ENCODE peak calls at places on chromosomes 5 and 9, in ten cellular contexts. One of them, this sample, is unnamed. For H3K4me1 and H3K9me3, the result is how much of the 10 kb centered on the place peaks cover.

GRCh38 chr9:109843651-109844050 is 63.7 kb downstream of the PALM2AKAP2 start:
- DNase-seq in PC-9: no peak
- DNase-seq in PC-3: no peak
- DNase-seq in CD8-positive, alpha-beta T cell: no peak
- DNase-seq in A673: no peak
- DNase-seq in aorta: peak
- DNase-seq in psoas muscle: peak
- DNase-seq in IMR-90: no peak
- DNase-seq in pancreas: no peak
- DNase-seq in CD4-positive, alpha-beta memory T cell: no peak
- DNase-seq in this sample: no peak

GRCh38 chr5:137487600-137487999 is 11.5 kb downstream of the SPOCK1 start:
- DNase-seq in psoas muscle: peak
- DNase-seq in CD4-positive, alpha-beta memory T cell: no peak
- DNase-seq in PC-3: peak
- DNase-seq in PC-9: no peak
- DNase-seq in IMR-90: peak
- DNase-seq in pancreas: no peak
- DNase-seq in CD8-positive, alpha-beta T cell: no peak
- DNase-seq in aorta: peak
- DNase-seq in A673: no peak
- DNase-seq in this sample: no peak

GRCh38 chr9:38154501-38155421 is 85.7 kb upstream of the SHB start:
- DNase-seq in psoas muscle: no peak
- DNase-seq in IMR-90: no peak
- DNase-seq in CD4-positive, alpha-beta memory T cell: no peak
- DNase-seq in PC-3: peak
- DNase-seq in PC-9: no peak
- DNase-seq in pancreas: no peak
- DNase-seq in CD8-positive, alpha-beta T cell: no peak
- DNase-seq in aorta: no peak
- DNase-seq in A673: no peak
- DNase-seq in this sample: no peak

GRCh38 chr9:27771803-27772545 is 198.7 kb upstream of the C9orf72 start:
- DNase-seq in PC-3: peak
- DNase-seq in CD8-positive, alpha-beta T cell: no peak
- DNase-seq in psoas muscle: no peak
- DNase-seq in A673: peak
- DNase-seq in CD4-positive, alpha-beta memory T cell: no peak
- DNase-seq in pancreas: no peak
- DNase-seq in PC-9: no peak
- DNase-seq in aorta: no peak
- DNase-seq in IMR-90: no peak
- DNase-seq in this sample: no peak

GRCh38 chr5:143156556-143156955 is 246.9 kb downstream of the NR3C1 start:
- DNase-seq in CD8-positive, alpha-beta T cell: no peak
- DNase-seq in PC-9: no peak
- DNase-seq in psoas muscle: peak
- DNase-seq in A673: no peak
- DNase-seq in pancreas: no peak
- DNase-seq in CD4-positive, alpha-beta memory T cell: no peak
- DNase-seq in PC-3: no peak
- DNase-seq in aorta: no peak
- DNase-seq in IMR-90: no peak
- DNase-seq in this sample: no peak

GRCh38 chr5:80998590-80998979 is 38.4 kb downstream of the RASGRF2 start:
- DNase-seq in CD4-positive, alpha-beta memory T cell: no peak
- DNase-seq in psoas muscle: no peak
- DNase-seq in CD8-positive, alpha-beta T cell: peak
- DNase-seq in PC-9: no peak
- DNase-seq in pancreas: no peak
- DNase-seq in aorta: no peak
- DNase-seq in IMR-90: no peak
- DNase-seq in PC-3: no peak
- DNase-seq in A673: no peak
- DNase-seq in this sample: no peak

GRCh38 chr9:98024702-98025101 is 31.8 kb upstream of the NANS start:
- DNase-seq in aorta: no peak
- DNase-seq in CD4-positive, alpha-beta memory T cell: no peak
- DNase-seq in psoas muscle: no peak
- DNase-seq in pancreas: no peak
- DNase-seq in CD8-positive, alpha-beta T cell: no peak
- DNase-seq in PC-3: no peak
- DNase-seq in PC-9: no peak
- DNase-seq in IMR-90: no peak
- DNase-seq in A673: no peak
- DNase-seq in this sample: no peak

GRCh38 chr9:133362359-133363044 is 6.2 kb downstream of the SURF2 start:
- DNase-seq in A673: no peak
- DNase-seq in PC-3: no peak
- DNase-seq in psoas muscle: no peak
- DNase-seq in CD8-positive, alpha-beta T cell: no peak
- DNase-seq in aorta: no peak
- DNase-seq in PC-9: no peak
- DNase-seq in CD4-positive, alpha-beta memory T cell: no peak
- DNase-seq in IMR-90: no peak
- DNase-seq in pancreas: peak
- DNase-seq in this sample: no peak

GRCh38 chr5:110092955-110093785 is 403.4 kb downstream of the MAN2A1 start:
- DNase-seq in A673: no peak
- DNase-seq in aorta: no peak
- DNase-seq in CD8-positive, alpha-beta T cell: no peak
- DNase-seq in pancreas: no peak
- DNase-seq in IMR-90: no peak
- DNase-seq in PC-3: no peak
- DNase-seq in psoas muscle: no peak
- DNase-seq in PC-9: no peak
- DNase-seq in CD4-positive, alpha-beta memory T cell: no peak
- DNase-seq in this sample: no peak

GRCh38 chr5:107985144-107985543 is 314.4 kb upstream of the EFNA5 start:
- DNase-seq in pancreas: no peak
- DNase-seq in psoas muscle: peak
- DNase-seq in aorta: no peak
- DNase-seq in CD4-positive, alpha-beta memory T cell: no peak
- DNase-seq in IMR-90: no peak
- DNase-seq in A673: no peak
- DNase-seq in CD8-positive, alpha-beta T cell: no peak
- DNase-seq in PC-3: peak
- DNase-seq in PC-9: peak
- DNase-seq in this sample: no peak

GRCh38 chr5:65811895-65812294 is 89.9 kb downstream of the NLN start:
- DNase-seq in PC-3: peak
- DNase-seq in CD8-positive, alpha-beta T cell: no peak
- DNase-seq in A673: no peak
- DNase-seq in CD4-positive, alpha-beta memory T cell: no peak
- DNase-seq in PC-9: peak
- DNase-seq in psoas muscle: no peak
- DNase-seq in IMR-90: peak
- DNase-seq in aorta: no peak
- DNase-seq in pancreas: no peak
- DNase-seq in this sample: no peak

GRCh38 chr9:1771094-1771493 is 244.1 kb upstream of the SMARCA2 start:
- DNase-seq in PC-3: no peak
- DNase-seq in PC-9: no peak
- DNase-seq in pancreas: no peak
- DNase-seq in CD4-positive, alpha-beta memory T cell: no peak
- DNase-seq in IMR-90: no peak
- DNase-seq in A673: no peak
- DNase-seq in CD8-positive, alpha-beta T cell: no peak
- DNase-seq in aorta: no peak
- DNase-seq in psoas muscle: no peak
- DNase-seq in this sample: no peak

GRCh38 chr9:1766042-1766441 is 249.1 kb upstream of the SMARCA2 start:
- DNase-seq in pancreas: no peak
- DNase-seq in CD8-positive, alpha-beta T cell: no peak
- DNase-seq in aorta: no peak
- DNase-seq in PC-3: no peak
- DNase-seq in IMR-90: no peak
- DNase-seq in A673: no peak
- DNase-seq in psoas muscle: no peak
- DNase-seq in PC-9: no peak
- DNase-seq in CD4-positive, alpha-beta memory T cell: no peak
- DNase-seq in this sample: no peak

GRCh38 chr9:1768561-1768960 is 246.6 kb upstream of the SMARCA2 start:
- DNase-seq in CD4-positive, alpha-beta memory T cell: no peak
- DNase-seq in A673: peak
- DNase-seq in IMR-90: no peak
- DNase-seq in pancreas: no peak
- DNase-seq in aorta: no peak
- DNase-seq in PC-9: no peak
- DNase-seq in CD8-positive, alpha-beta T cell: no peak
- DNase-seq in psoas muscle: no peak
- DNase-seq in PC-3: no peak
- DNase-seq in this sample: no peak
- H3K4me1 ChIP-seq in CD4-positive, alpha-beta memory T cell: under half
- H3K4me1 ChIP-seq in A673: under half
- H3K4me1 ChIP-seq in IMR-90: under half
- H3K4me1 ChIP-seq in pancreas: under half
- H3K4me1 ChIP-seq in aorta: under half
- H3K4me1 ChIP-seq in PC-9: under half
- H3K4me1 ChIP-seq in CD8-positive, alpha-beta T cell: under half
- H3K4me1 ChIP-seq in psoas muscle: under half
- H3K4me1 ChIP-seq in PC-3: under half
- H3K4me1 ChIP-seq in this sample: under half

DNA sequence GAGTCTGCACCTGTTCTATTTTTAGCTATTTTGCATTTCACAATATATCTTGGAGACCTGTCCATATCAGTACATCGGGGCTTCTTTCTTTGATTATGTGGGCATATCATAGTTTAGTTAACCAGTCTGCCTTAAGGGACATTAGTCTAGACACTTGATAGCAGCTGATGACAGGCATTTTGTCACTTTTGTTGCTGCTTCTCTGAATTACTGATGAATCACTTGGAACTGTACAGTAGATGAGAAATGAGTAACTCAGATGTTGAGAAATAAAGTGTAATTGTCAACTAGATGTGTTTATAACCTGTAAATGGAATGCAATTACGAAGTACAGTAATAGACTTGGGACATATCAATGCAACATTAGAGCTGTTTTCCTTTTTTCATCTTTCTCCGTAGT is 7.1 kb downstream of the ZFP2 start:
- DNase-seq in A673: no peak
- DNase-seq in CD8-positive, alpha-beta T cell: no peak
- DNase-seq in PC-3: no peak
- DNase-seq in psoas muscle: no peak
- DNase-seq in aorta: no peak
- DNase-seq in PC-9: no peak
- DNase-seq in CD4-positive, alpha-beta memory T cell: no peak
- DNase-seq in IMR-90: no peak
- DNase-seq in pancreas: no peak
- DNase-seq in this sample: no peak
- H3K9me3 ChIP-seq in A673: under half
- H3K9me3 ChIP-seq in CD8-positive, alpha-beta T cell: under half
- H3K9me3 ChIP-seq in PC-3: under half
- H3K9me3 ChIP-seq in psoas muscle: under half
- H3K9me3 ChIP-seq in aorta: under half
- H3K9me3 ChIP-seq in PC-9: under half
- H3K9me3 ChIP-seq in CD4-positive, alpha-beta memory T cell: under half
- H3K9me3 ChIP-seq in IMR-90: under half
- H3K9me3 ChIP-seq in pancreas: under half
- H3K9me3 ChIP-seq in this sample: under half

GRCh38 chr5:148978370-148979103 is 84.3 kb downstream of the SH3TC2 start:
- DNase-seq in PC-9: peak
- DNase-seq in psoas muscle: no peak
- DNase-seq in PC-3: peak
- DNase-seq in A673: no peak
- DNase-seq in IMR-90: no peak
- DNase-seq in CD8-positive, alpha-beta T cell: no peak
- DNase-seq in CD4-positive, alpha-beta memory T cell: no peak
- DNase-seq in pancreas: no peak
- DNase-seq in aorta: no peak
- DNase-seq in this sample: no peak

GRCh38 chr5:148979104-148979723 is 83.6 kb downstream of the SH3TC2 start:
- DNase-seq in A673: no peak
- DNase-seq in CD8-positive, alpha-beta T cell: no peak
- DNase-seq in pancreas: no peak
- DNase-seq in PC-3: peak
- DNase-seq in PC-9: peak
- DNase-seq in psoas muscle: peak
- DNase-seq in aorta: no peak
- DNase-seq in CD4-positive, alpha-beta memory T cell: no peak
- DNase-seq in IMR-90: no peak
- DNase-seq in this sample: no peak

GRCh38 chr5:148974638-148975330 is 88.1 kb downstream of the SH3TC2 start:
- DNase-seq in IMR-90: no peak
- DNase-seq in A673: peak
- DNase-seq in aorta: no peak
- DNase-seq in PC-9: no peak
- DNase-seq in CD8-positive, alpha-beta T cell: no peak
- DNase-seq in psoas muscle: no peak
- DNase-seq in PC-3: peak
- DNase-seq in pancreas: no peak
- DNase-seq in CD4-positive, alpha-beta memory T cell: no peak
- DNase-seq in this sample: no peak

GRCh38 chr5:148973455-148973854 is 89.4 kb downstream of the SH3TC2 start:
- DNase-seq in IMR-90: peak
- DNase-seq in pancreas: no peak
- DNase-seq in CD4-positive, alpha-beta memory T cell: no peak
- DNase-seq in PC-3: peak
- DNase-seq in aorta: no peak
- DNase-seq in PC-9: no peak
- DNase-seq in psoas muscle: no peak
- DNase-seq in A673: peak
- DNase-seq in CD8-positive, alpha-beta T cell: no peak
- DNase-seq in this sample: no peak

GRCh38 chr5:148976569-148977321 is 86.1 kb downstream of the SH3TC2 start:
- DNase-seq in psoas muscle: no peak
- DNase-seq in PC-9: no peak
- DNase-seq in CD8-positive, alpha-beta T cell: no peak
- DNase-seq in PC-3: peak
- DNase-seq in A673: no peak
- DNase-seq in IMR-90: peak
- DNase-seq in pancreas: no peak
- DNase-seq in aorta: no peak
- DNase-seq in CD4-positive, alpha-beta memory T cell: no peak
- DNase-seq in this sample: no peak
- H3K4me1 ChIP-seq in psoas muscle: half or more
- H3K4me1 ChIP-seq in PC-9: half or more
- H3K4me1 ChIP-seq in CD8-positive, alpha-beta T cell: under half
- H3K4me1 ChIP-seq in PC-3: half or more
- H3K4me1 ChIP-seq in A673: under half
- H3K4me1 ChIP-seq in IMR-90: under half
- H3K4me1 ChIP-seq in pancreas: under half
- H3K4me1 ChIP-seq in aorta: under half
- H3K4me1 ChIP-seq in CD4-positive, alpha-beta memory T cell: under half
- H3K4me1 ChIP-seq in this sample: under half

DNA sequence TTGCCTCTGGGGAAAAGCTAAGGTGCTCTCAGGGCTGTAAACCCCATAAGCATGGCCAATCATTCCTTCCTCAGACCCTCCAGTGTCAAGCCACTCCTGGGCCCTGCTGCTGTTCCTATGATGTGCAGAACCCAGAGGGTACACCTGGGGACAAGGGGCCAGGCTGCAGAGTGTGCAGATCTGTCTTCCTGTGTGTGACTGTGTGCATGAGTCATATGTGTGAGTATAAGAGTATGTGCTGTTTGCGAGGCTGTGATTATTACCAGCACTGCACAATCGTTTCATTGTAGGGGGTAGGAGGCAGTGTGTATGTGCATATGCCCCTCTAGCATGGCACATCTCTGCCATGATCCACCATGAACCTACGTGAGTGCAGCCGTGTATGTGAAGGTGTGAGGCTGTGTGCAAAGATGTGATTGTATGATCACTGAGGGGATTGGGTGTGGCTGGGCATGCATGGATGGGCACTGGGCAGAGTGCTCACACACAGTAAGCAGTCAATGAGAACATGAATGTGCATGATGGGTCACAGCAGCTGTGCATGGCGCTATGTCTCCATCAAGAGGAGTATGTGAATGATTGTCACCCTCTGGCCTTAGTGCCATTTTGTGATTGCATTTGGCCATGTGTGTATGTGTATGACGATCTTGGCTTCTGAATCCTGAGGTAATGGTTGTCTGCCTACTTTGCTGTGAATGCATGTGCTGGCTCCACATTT is 2.4 kb upstream of the OR1K1 start:
- DNase-seq in PC-3: peak
- DNase-seq in CD4-positive, alpha-beta memory T cell: no peak
- DNase-seq in PC-9: no peak
- DNase-seq in CD8-positive, alpha-beta T cell: no peak
- DNase-seq in pancreas: no peak
- DNase-seq in IMR-90: peak
- DNase-seq in A673: no peak
- DNase-seq in psoas muscle: no peak
- DNase-seq in aorta: no peak
- DNase-seq in this sample: no peak
- H3K9me3 ChIP-seq in PC-3: under half
- H3K9me3 ChIP-seq in CD4-positive, alpha-beta memory T cell: under half
- H3K9me3 ChIP-seq in PC-9: under half
- H3K9me3 ChIP-seq in CD8-positive, alpha-beta T cell: under half
- H3K9me3 ChIP-seq in pancreas: under half
- H3K9me3 ChIP-seq in IMR-90: under half
- H3K9me3 ChIP-seq in A673: under half
- H3K9me3 ChIP-seq in psoas muscle: under half
- H3K9me3 ChIP-seq in aorta: under half
- H3K9me3 ChIP-seq in this sample: under half

This sample was measured in esophagus squamous epithelium.